ENCODE peak calls at places on chromosomes 6 and 20, in four cellular contexts. P is body of pancreas; U is CD8-positive, alpha-beta T cell; T is H1. L is an unnamed sample.

GRCh38 chr6:2846873-2847224 is 5.2 kb upstream of the SERPINB1 start:
- DNase-seq in P (no peak), U (no peak), T (no peak), L (no peak)

GRCh38 chr6:96613291-96613999 is 50.5 kb downstream of the FHL5 start:
- DNase-seq in P (no peak), U (no peak), T (no peak), L (no peak)

GRCh38 chr6:32069460-32069859 is 31.2 kb downstream of the CYP21A2 start:
- DNase-seq in P (no peak), U (no peak), T (no peak), L (no peak)

GRCh38 chr20:61815678-61816077 is 250.0 kb downstream of the TAF4 start:
- DNase-seq in P (no peak), U (no peak), T (no peak), L (no peak)

GRCh38 chr20:13212750-13213149 is 8.3 kb upstream of the ISM1 start:
- DNase-seq in P (no peak), U (no peak), T (no peak), L (no peak)

GRCh38 chr20:62938105-62938888 is at the start of gene GID8:
- DNase-seq in P (peak; percentile 59), U (no peak), T (no peak), L (no peak)

GRCh38 chr6:135066397-135066796 is 11.8 kb upstream of the HBS1L start:
- DNase-seq in P (no peak), U (no peak), T (no peak), L (no peak)

GRCh38 chr6:22656696-22657340 is 87.5 kb downstream of the HDGFL1 start:
- DNase-seq in P (no peak), U (no peak), T (no peak), L (no peak)

GRCh38 chr6:9140861-9141534 is 705.7 kb upstream of the SLC35B3 start:
- DNase-seq in P (peak; percentile 6), U (no peak), T (no peak), L (no peak)

GRCh38 chr6:3001773-3002293 is 2.1 kb downstream of the NQO2 start:
- DNase-seq in P (peak; percentile 22), U (no peak), T (no peak), L (peak; percentile 79)

GRCh38 chr6:163806761-163807499 is 392.4 kb downstream of the QKI start:
- DNase-seq in P (no peak), U (no peak), T (no peak), L (no peak)

DNA sequence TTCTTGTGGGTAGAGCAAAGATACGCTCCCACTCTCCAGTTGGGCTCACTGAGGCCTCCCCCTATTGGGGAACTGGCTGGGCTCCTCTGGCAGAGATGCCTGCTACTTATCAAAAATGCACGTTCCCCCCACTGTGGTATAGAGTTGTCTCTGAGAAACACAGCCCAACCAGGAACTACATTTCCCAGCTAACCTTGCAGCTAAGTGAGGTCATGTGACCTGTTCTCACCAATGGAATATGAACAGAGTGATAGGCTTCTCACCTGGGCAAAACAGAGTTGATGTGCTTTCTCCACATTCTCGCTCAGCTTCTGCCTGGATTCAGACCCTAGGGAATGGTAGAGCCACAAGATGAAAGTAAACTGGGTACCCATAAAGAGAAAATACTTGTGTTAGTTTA is 49.1 kb upstream of the PTPRT start:
- DNase-seq in P (no peak), U (no peak), T (no peak), L (no peak)
- H3K27ac ChIP-seq in P (no peak overlapping the region), U (no peak overlapping the region), T (no peak overlapping the region), L (no peak overlapping the region)

DNA sequence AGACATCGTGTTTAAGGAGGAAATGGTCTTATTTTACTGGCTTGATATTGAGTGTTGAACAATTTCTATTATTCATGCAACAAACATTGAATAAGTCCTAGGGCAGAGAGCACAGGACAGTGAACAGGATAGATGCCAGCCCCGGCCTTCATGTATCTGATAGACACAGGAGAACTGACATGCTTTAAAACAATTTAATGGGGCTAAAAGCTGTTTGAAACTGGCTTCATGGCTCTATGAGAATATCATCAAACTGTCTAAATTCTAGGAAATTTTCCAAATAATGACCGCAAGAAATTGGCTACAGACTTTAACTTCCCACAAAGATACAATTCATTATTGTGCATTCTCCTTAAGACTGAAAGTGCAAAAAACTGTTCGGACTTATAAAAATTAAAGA is 69.0 kb downstream of the ID4 start:
- DNase-seq in P (no peak), U (no peak), T (no peak), L (no peak)
- H3K27ac ChIP-seq in P (no peak overlapping the region), U (no peak overlapping the region), T (no peak overlapping the region), L (no peak overlapping the region)

GRCh38 chr6:80181352-80182081 is 75.0 kb downstream of the BCKDHB start:
- DNase-seq in P (no peak), U (no peak), T (no peak), L (no peak)
- H3K27ac ChIP-seq in P (no peak overlapping the region), U (no peak overlapping the region), T (no peak overlapping the region), L (no peak overlapping the region)

DNA sequence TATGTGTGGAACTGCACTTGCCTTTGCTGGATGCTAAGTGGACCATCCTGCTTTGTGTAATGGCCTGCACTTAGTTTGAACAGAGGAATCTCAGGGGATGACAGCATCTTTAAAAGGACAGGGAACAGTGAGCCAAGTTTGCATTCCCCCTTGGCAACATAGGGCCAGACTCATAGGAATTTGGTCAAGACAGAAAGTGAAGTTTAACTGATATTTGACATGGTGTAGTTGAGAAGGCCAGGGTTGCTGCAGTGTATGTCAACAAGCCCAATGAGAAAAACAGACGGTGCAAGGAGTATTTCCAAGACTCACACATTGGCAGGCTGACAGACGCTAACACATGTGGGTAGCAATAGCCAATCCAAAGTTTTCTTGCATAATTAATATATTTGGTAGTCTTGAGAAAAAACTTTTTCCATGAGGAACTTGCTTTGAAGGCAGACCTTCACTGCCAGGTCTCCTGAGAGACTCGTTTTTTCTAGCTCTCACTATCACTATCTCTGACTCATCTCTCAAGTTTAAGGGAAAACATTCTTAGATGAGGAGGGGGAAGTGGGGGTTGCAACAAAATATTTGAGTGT is 213.8 kb downstream of the IBTK start:
- DNase-seq in P (no peak), U (no peak), T (no peak), L (no peak)
- H3K27ac ChIP-seq in P (no peak overlapping the region), U (no peak overlapping the region), T (no peak overlapping the region), L (no peak overlapping the region)